ENCODE peak calls at places on chromosomes 11 and 22, in five cellular contexts. L is H1, I is mesendoderm, G is neuronal stem cell, X is IMR-90. E is an unnamed sample.

GRCh38 chr11:77065878-77066228 is 918 bp upstream of the CAPN5 start:
- DNase-seq in X (peak; percentile 59), G (peak; percentile 17), I (peak; percentile 37), L (no peak), E (peak; percentile 80)

GRCh38 chr11:111977141-111978027 is 40.2 kb downstream of the DIXDC1 start:
- DNase-seq in G (peak; percentile 46), I (peak; percentile 63), L (no peak), X (no peak), E (peak; percentile 51)

GRCh38 chr11:76206077-76206326 is 300 bp downstream of the WNT11 start:
- DNase-seq in I (no peak), L (no peak), X (no peak), G (no peak), E (no peak)

GRCh38 chr11:103623933-103624332 is 412.5 kb upstream of the DDI1 start:
- DNase-seq in L (no peak), G (no peak), I (no peak), X (no peak), E (no peak)

GRCh38 chr11:8775341-8776133 is 92.9 kb downstream of the RPL27A start:
- DNase-seq in G (no peak), X (no peak), L (no peak), I (no peak), E (no peak)

GRCh38 chr22:46976130-46976529 is 213.7 kb downstream of the TBC1D22A start:
- DNase-seq in I (no peak), G (no peak), L (no peak), X (no peak), E (no peak)

GRCh38 chr11:75792127-75792731 is 22.8 kb upstream of the UVRAG start:
- DNase-seq in I (no peak), X (no peak), G (no peak), L (no peak), E (no peak)

GRCh38 chr11:45806072-45806933 is 1.4 kb downstream of the SLC35C1 start:
- DNase-seq in I (no peak), G (no peak), X (no peak), L (no peak), E (no peak)

GRCh38 chr22:26892401-26893033 is 235.1 kb downstream of the MIAT start:
- DNase-seq in X (no peak), L (no peak), G (no peak), I (no peak), E (peak; percentile 76)

GRCh38 chr11:131924446-131925240 is 554.2 kb downstream of the NTM start:
- DNase-seq in L (no peak), G (no peak), X (peak; percentile 73), I (no peak), E (peak; percentile 44)

GRCh38 chr11:36333897-36334296 is 37.8 kb downstream of the PRR5L start:
- DNase-seq in I (peak; percentile 82), L (no peak), X (peak; percentile 53), G (no peak), E (peak; percentile 37)

GRCh38 chr11:20671856-20672546 is 2.6 kb downstream of the NELL1 start:
- DNase-seq in L (no peak), I (peak; percentile 42), G (no peak), X (no peak), E (no peak)

GRCh38 chr11:130839950-130840666 is 76.2 kb downstream of the SNX19 start:
- DNase-seq in X (peak; percentile 56), G (no peak), L (no peak), I (no peak), E (peak; percentile 77)

GRCh38 chr22:18056802-18057474 is 20.9 kb upstream of the PEX26 start:
- DNase-seq in I (no peak), X (no peak), G (no peak), L (no peak), E (no peak)

GRCh38 chr11:69654660-69655478 is 13.9 kb downstream of the CCND1 start:
- DNase-seq in L (no peak), G (no peak), I (no peak), X (peak; percentile 52), E (peak; percentile 30)

GRCh38 chr11:61967924-61968757 is 707 bp upstream of the FTH1 start:
- DNase-seq in L (no peak), G (no peak), I (peak; percentile 52), X (no peak), E (no peak)
- H3K23ac ChIP-seq in L (no peak overlapping the region), G (peak overlapping the region; percentile 98), I (peak overlapping the region; percentile 92), X (peak overlapping the region; percentile 100), E (no peak overlapping the region)

GRCh38 chr11:118921121-118921928 is 4.4 kb downstream of the BCL9L start:
- DNase-seq in G (no peak), L (no peak), I (peak; percentile 93), X (peak; percentile 88), E (peak; percentile 98)
- H2BK5ac ChIP-seq in G (peak overlapping the region; percentile 94), L (peak overlapping the region; percentile 91), I (peak overlapping the region; percentile 86), X (peak overlapping the region; percentile 92), E (peak overlapping the region; percentile 19)

DNA sequence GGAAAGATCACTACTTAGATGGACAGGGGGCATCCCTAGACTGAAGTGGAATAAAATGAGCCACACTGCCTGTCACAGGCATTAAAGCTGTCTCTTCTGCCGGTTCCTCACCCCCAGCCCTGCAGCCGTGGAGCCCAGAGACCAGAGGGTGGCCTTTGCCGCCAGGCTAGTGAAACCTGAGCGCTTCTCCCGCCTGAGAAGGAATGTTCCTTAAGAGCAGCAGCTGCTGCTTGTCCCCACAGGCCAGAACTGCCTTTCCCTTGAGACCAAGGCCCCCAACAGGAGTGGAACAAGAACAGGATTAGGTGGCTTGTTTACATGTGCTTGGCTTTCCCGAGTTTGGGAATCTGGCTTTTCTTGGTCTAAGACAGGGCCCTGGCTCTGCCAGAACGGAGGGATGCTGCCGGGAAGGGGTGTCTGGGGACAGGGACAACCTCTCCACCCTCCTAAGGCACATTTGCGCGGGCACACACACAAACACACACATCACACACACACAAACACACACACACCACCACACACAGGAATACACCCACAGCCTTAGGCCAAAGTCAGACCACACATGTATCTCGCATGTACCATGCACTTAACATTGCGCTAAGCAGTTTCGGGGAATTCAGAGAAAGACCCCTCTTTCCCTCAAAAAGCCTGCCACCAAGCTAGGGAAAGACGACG is 91.8 kb downstream of the FEZ1 start:
- DNase-seq in L (no peak), X (no peak), G (peak; percentile 60), I (peak; percentile 86), E (peak; percentile 50)
- H3K23ac ChIP-seq in L (no peak overlapping the region), X (peak overlapping the region; percentile 53), G (no peak overlapping the region), I (no peak overlapping the region), E (no peak overlapping the region)

GRCh38 chr11:123052884-123053721 is 8.8 kb downstream of the HSPA8 start:
- DNase-seq in L (no peak), G (no peak), I (no peak), X (no peak), E (no peak)

GRCh38 chr11:123054301-123055065 is 7.5 kb downstream of the HSPA8 start:
- DNase-seq in G (peak; percentile 64), I (peak; percentile 84), X (peak; percentile 73), L (no peak), E (peak; percentile 79)

GRCh38 chr11:123057604-123058305 is 4.2 kb downstream of the HSPA8 start:
- DNase-seq in G (no peak), I (no peak), X (no peak), L (no peak), E (no peak)

GRCh38 chr11:123056835-123057491 is 5.0 kb downstream of the HSPA8 start:
- DNase-seq in X (no peak), I (no peak), L (no peak), G (no peak), E (no peak)

DNA sequence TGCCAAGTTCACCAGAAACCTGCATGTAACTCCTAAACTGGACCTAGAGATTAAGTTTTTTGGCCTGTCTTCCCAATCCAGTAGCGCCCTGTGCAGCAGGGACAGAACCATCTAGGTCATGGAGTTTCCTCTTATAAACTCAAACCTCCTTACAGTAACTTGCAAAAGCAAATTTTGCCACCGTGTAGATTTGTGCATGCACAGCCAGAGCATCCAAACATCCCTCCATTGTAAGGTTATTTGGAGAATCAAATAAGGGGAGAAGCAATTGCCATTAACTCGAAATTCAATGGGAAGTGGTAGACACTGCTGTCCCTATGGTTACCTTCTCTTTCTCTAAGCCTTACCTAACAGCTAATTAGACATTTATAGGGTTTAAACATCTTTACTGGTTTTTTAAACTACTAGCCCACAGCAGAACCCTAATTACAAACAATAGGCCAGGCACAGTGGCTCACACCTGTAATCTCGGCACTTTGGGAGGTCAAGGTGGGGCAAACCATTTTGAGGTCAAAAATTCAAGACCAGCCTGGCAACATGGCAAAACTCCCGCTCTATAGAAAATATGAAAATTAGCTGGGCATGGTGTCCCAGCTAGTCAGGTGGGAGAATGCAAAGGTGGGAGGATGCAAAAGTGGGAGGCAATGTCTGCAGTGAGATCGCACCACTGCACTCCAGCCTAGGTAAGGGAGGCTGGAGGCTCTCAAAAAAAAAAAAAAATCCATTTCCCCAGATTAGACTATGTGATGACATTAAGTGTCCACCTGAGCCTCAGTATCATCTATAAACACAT is 6.6 kb downstream of the HSPA8 start:
- DNase-seq in L (no peak), I (no peak), X (no peak), G (no peak), E (no peak)
- H2BK5ac ChIP-seq in L (no peak overlapping the region), I (no peak overlapping the region), X (no peak overlapping the region), G (no peak overlapping the region), E (no peak overlapping the region)

GRCh38 chr11:64114231-64114630 is 51.7 kb downstream of the MACROD1 start:
- DNase-seq in G (no peak), L (no peak), X (no peak), I (no peak), E (no peak)
- H3K23ac ChIP-seq in G (no peak overlapping the region), L (no peak overlapping the region), X (no peak overlapping the region), I (no peak overlapping the region), E (no peak overlapping the region)

GRCh38 chr22:38506118-38506962 is at the start of gene DDX17:
- DNase-seq in I (peak; percentile 98), G (peak; percentile 97), X (peak; percentile 97), L (peak; percentile 78), E (peak; percentile 97)
- H2BK5ac ChIP-seq in I (peak within 1 kb of the TSS; percentile 98), G (peak within 1 kb of the TSS; percentile 100), X (peak within 1 kb of the TSS; percentile 97), L (peak within 1 kb of the TSS; percentile 100), E (peak within 1 kb of the TSS; percentile 99)

DNA sequence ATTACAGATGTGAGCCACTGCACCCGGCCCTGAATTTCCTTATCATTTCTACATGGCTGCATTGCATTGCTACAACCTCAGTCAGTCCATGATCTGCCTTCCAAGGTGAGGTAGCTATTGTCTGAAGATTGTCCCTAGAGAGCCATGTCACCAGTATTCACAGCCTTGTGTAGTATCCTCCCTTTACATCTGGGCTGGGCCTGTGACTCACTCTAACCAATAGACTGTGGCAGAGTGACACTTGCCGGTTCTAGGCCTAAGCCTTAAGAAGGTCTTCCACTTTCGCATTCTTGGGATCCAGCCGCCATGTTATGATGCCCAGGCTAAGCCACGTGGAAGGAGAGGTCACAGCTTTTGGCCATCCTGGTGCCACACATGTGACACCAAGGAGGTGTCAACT is 10.1 kb upstream of the PLEKHB1 start:
- DNase-seq in L (no peak), I (no peak), X (no peak), G (no peak), E (no peak)
- H3K23ac ChIP-seq in L (no peak overlapping the region), I (no peak overlapping the region), X (no peak overlapping the region), G (no peak overlapping the region), E (no peak overlapping the region)

DNA sequence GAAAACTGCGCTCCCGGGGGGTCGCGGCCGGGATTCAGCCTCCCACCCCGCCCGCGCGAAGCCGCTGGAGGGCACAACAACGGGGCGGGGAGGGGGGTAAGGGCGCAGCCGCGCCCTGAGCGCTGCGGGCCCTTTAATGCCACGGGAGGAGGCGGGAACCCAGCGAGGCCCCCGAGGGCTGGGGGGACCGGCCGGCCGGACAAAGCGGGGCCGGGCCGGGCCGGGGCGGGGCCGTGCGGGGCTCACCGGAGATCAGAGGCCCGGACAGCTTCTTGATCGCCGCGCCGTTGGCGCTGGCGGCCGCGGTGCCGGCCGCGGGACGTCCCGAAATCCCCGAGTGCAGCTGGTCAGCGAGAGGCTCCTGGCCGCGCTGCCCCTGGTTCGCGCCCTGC is 1.2 kb downstream of the CDKN1C start:
- DNase-seq in G (no peak), X (no peak), I (no peak), L (no peak), E (peak; percentile 46)
- H2BK5ac ChIP-seq in G (peak overlapping the region; percentile 72), X (peak overlapping the region; percentile 41), I (no peak overlapping the region), L (no peak overlapping the region), E (peak overlapping the region; percentile 33)

GRCh38 chr11:67644042-67644441 is 4.5 kb upstream of the TBX10 start:
- DNase-seq in G (no peak), X (no peak), L (no peak), I (peak; percentile 69), E (no peak)
- H3K23ac ChIP-seq in G (peak overlapping the region; percentile 22), X (no peak overlapping the region), L (no peak overlapping the region), I (no peak overlapping the region), E (no peak overlapping the region)